ENCODE peak calls at places on chromosomes 6 and 20, in eight cellular contexts. J, L, Q, K, T, Y, Z and X are unnamed samples.

GRCh38 chr6:6910734-6911295 is 196.9 kb upstream of the RREB1 start:
- DNase-seq in K (no peak), T (no peak), L (no peak), J (no peak), Y (no peak), Z (no peak), Q (no peak), X (no peak)

GRCh38 chr20:16562259-16562658 is 11.0 kb downstream of the KIF16B start:
- DNase-seq in L (no peak), Q (no peak), J (no peak), T (no peak), K (no peak), Z (no peak), Y (no peak), X (no peak)

GRCh38 chr6:46983007-46983411 is 59.1 kb downstream of the ADGRF1 start:
- DNase-seq in J (no peak), Y (no peak), T (no peak), L (no peak), K (no peak), Q (no peak), Z (no peak), X (no peak)

GRCh38 chr20:61749406-61750075 is 316.1 kb downstream of the TAF4 start:
- DNase-seq in T (no peak), Z (no peak), J (no peak), Y (peak; percentile 18), L (no peak), Q (no peak), K (no peak), X (no peak)

GRCh38 chr6:109676724-109677123 is 14.3 kb downstream of the AK9 start:
- DNase-seq in Q (no peak), Z (no peak), L (no peak), K (no peak), Y (no peak), J (no peak), T (no peak), X (no peak)

GRCh38 chr20:41892031-41892430 is 273.9 kb upstream of the CHD6 start:
- DNase-seq in L (no peak), Q (no peak), T (no peak), Z (no peak), Y (no peak), J (no peak), K (no peak), X (no peak)

GRCh38 chr20:25867776-25868649 is 171.4 kb upstream of the ZNF337 start:
- DNase-seq in K (peak; percentile 68), Z (peak; percentile 77), J (peak; percentile 79), T (peak; percentile 61), Y (no peak), Q (peak; percentile 76), L (peak; percentile 31), X (peak; percentile 78)

GRCh38 chr20:20064303-20064702 is 12.0 kb downstream of the CFAP61 start:
- DNase-seq in J (no peak), Y (no peak), L (no peak), K (no peak), Z (no peak), T (no peak), Q (no peak), X (no peak)

GRCh38 chr6:149483302-149483701 is 1.5 kb downstream of the ZC3H12D start:
- DNase-seq in Z (no peak), L (no peak), T (no peak), J (no peak), Y (no peak), Q (no peak), K (no peak), X (no peak)

GRCh38 chr6:81636930-81637568 is 115.4 kb downstream of the TENT5A start:
- DNase-seq in K (no peak), T (no peak), L (no peak), Z (no peak), J (no peak), Q (no peak), Y (no peak), X (no peak)

GRCh38 chr6:39078695-39079094 is 30.1 kb downstream of the GLP1R start:
- DNase-seq in J (no peak), Z (no peak), L (no peak), T (no peak), Y (peak; percentile 30), Q (no peak), K (no peak), X (no peak)

GRCh38 chr6:16136536-16137450 is 7.9 kb downstream of the MYLIP start:
- DNase-seq in Z (peak; percentile 81), Y (no peak), T (peak; percentile 20), K (no peak), J (no peak), Q (no peak), L (no peak), X (peak; percentile 36)

GRCh38 chr6:124683507-124683906 is 278.7 kb upstream of the RNF217 start:
- DNase-seq in T (no peak), Q (no peak), K (no peak), L (no peak), J (no peak), Z (no peak), Y (no peak), X (no peak)

GRCh38 chr6:107715523-107716321 is 108.4 kb downstream of the SCML4 start:
- DNase-seq in K (no peak), L (no peak), T (no peak), J (no peak), Z (no peak), Q (no peak), Y (no peak), X (no peak)

GRCh38 chr20:50040432-50041237 is 57.9 kb downstream of the SNAI1 start:
- DNase-seq in Z (no peak), Q (no peak), L (no peak), J (no peak), T (no peak), Y (no peak), K (no peak), X (no peak)

GRCh38 chr6:18585032-18585573 is 198.0 kb downstream of the RNF144B start:
- DNase-seq in Y (peak; percentile 74), Q (no peak), T (no peak), L (no peak), Z (peak; percentile 89), K (no peak), J (no peak), X (peak; percentile 45)

GRCh38 chr6:2951723-2952122 is 19.6 kb downstream of the SERPINB6 start:
- DNase-seq in Z (no peak), T (no peak), K (no peak), J (no peak), Q (no peak), Y (no peak), L (no peak), X (peak; percentile 36)

GRCh38 chr20:44746367-44747165 is 901 bp downstream of the KCNK15 start:
- DNase-seq in K (no peak), T (no peak), Q (no peak), J (no peak), Z (no peak), L (no peak), Y (no peak), X (no peak)

GRCh38 chr6:10347561-10348327 is 67.1 kb downstream of the TFAP2A start:
- DNase-seq in Y (no peak), J (no peak), K (no peak), Q (no peak), T (no peak), L (no peak), Z (peak; percentile 18), X (no peak)

GRCh38 chr20:19942611-19943010 is 74.6 kb upstream of the NAA20 start:
- DNase-seq in Z (no peak), K (no peak), Y (no peak), J (no peak), Q (no peak), T (no peak), L (no peak), X (no peak)